ENCODE peak calls at places on chromosomes 6 and 20, in ten cellular contexts. C is nephron progenitor cell; R is NCI-H1694 treated with DMSO at 0.1 percent for 48 hours; G is caudate nucleus; U is activated naive CD4-positive, alpha-beta T cell treated with anti-CD3 and anti-CD28 coated beads for 36 hours; A is pancreas; O is pons; F is astrocyte of the cerebellum; I is GM20000; T is IMR-90. J is an unnamed sample.

GRCh38 chr6:164166515-164166914 is 752.0 kb downstream of the QKI start:
- DNase-seq in A (no peak), U (no peak), T (no peak), O (no peak), R (no peak), I (no peak), F (no peak), C (no peak), G (no peak), J (no peak)

GRCh38 chr20:51160011-51160410 is 137.1 kb upstream of the KCNG1 start:
- DNase-seq in F (no peak), T (no peak), I (no peak), U (no peak), G (no peak), A (no peak), C (no peak), O (no peak), R (no peak), J (no peak)

GRCh38 chr6:2505624-2506023 is 245.1 kb downstream of the MYLK4 start:
- DNase-seq in U (peak), G (no peak), T (no peak), F (no peak), A (no peak), I (no peak), R (no peak), C (peak), O (no peak), J (no peak)

GRCh38 chr6:13103169-13103568 is 225.2 kb downstream of the TBC1D7 start:
- DNase-seq in O (no peak), R (no peak), F (no peak), I (no peak), U (no peak), A (no peak), G (no peak), T (no peak), C (no peak), J (no peak)

GRCh38 chr20:14956026-14956425 is 618.6 kb upstream of the FLRT3 start:
- DNase-seq in O (no peak), T (no peak), R (no peak), C (no peak), G (no peak), U (no peak), I (no peak), F (no peak), A (no peak), J (no peak)

GRCh38 chr6:166448432-166448831 is 65.7 kb upstream of the MPC1 start:
- DNase-seq in F (no peak), U (no peak), G (no peak), O (no peak), C (no peak), A (no peak), I (no peak), R (no peak), T (no peak), J (no peak)

GRCh38 chr6:21033575-21034026 is 499.3 kb downstream of the CDKAL1 start:
- DNase-seq in A (no peak), F (peak), U (no peak), R (no peak), C (no peak), G (no peak), T (peak), I (no peak), O (no peak), J (no peak)

GRCh38 chr6:101398716-101399626 is 5.5 kb downstream of the GRIK2 start:
- DNase-seq in T (peak), A (no peak), F (no peak), I (no peak), G (peak), C (peak), R (no peak), O (no peak), U (no peak), J (no peak)

GRCh38 chr6:34531580-34532201 is 24.4 kb downstream of the SPDEF start:
- DNase-seq in O (peak), F (peak), A (peak), T (peak), C (peak), G (peak), I (peak), R (no peak), U (no peak), J (no peak)